ENCODE peak calls at places on chromosomes 1 and 21, in eight cellular contexts. F, A, R, P, V, I, M and E are unnamed samples.

GRCh38 chr1:156895408-156895874 is 1.9 kb downstream of the PEAR1 start:
- DNase-seq in A (no peak), I (no peak), V (no peak), P (no peak), M (no peak), R (no peak), F (no peak), E (no peak)

GRCh38 chr1:56336972-56337371 is 242.4 kb downstream of the PLPP3 start:
- DNase-seq in R (no peak), V (no peak), A (no peak), I (no peak), P (no peak), F (no peak), M (no peak), E (no peak)

GRCh38 chr1:197321821-197322220 is 53.8 kb downstream of the CRB1 start:
- DNase-seq in M (no peak), A (no peak), P (no peak), F (no peak), V (no peak), R (no peak), I (no peak), E (no peak)

GRCh38 chr1:2523891-2524609 is 2.3 kb downstream of the PANK4 start:
- DNase-seq in A (peak; percentile 35), P (no peak), M (no peak), R (no peak), V (no peak), F (no peak), I (no peak), E (no peak)

GRCh38 chr1:234243872-234244271 is 129.4 kb upstream of the COA6 start:
- DNase-seq in P (no peak), V (no peak), R (no peak), F (no peak), M (no peak), I (no peak), A (no peak), E (no peak)

GRCh38 chr1:104987210-104987609 is 1237.5 kb downstream of the AMY1C start:
- DNase-seq in P (no peak), I (no peak), M (no peak), F (no peak), V (no peak), A (no peak), R (no peak), E (no peak)

GRCh38 chr1:94619731-94620130 is 78.2 kb upstream of the F3 start:
- DNase-seq in V (no peak), P (no peak), F (no peak), R (no peak), A (no peak), I (no peak), M (no peak), E (no peak)

GRCh38 chr1:156510709-156511108 is 10.1 kb upstream of the MEF2D start:
- DNase-seq in F (peak; percentile 24), A (peak; percentile 82), P (no peak), V (peak; percentile 79), I (peak; percentile 95), R (peak; percentile 97), M (peak; percentile 94), E (peak; percentile 90)

GRCh38 chr1:174742805-174743653 is 256.7 kb upstream of the CACYBP start:
- DNase-seq in R (no peak), A (no peak), F (no peak), I (no peak), P (no peak), V (no peak), M (no peak), E (no peak)

GRCh38 chr1:111559736-111560279 is 56.4 kb upstream of the ADORA3 start:
- DNase-seq in R (no peak), A (no peak), V (no peak), I (no peak), M (no peak), P (no peak), F (no peak), E (no peak)

GRCh38 chr1:234725177-234726132 is 115.5 kb upstream of the IRF2BP2 start:
- DNase-seq in F (peak; percentile 62), M (no peak), A (no peak), P (no peak), V (peak; percentile 68), R (peak; percentile 80), I (peak; percentile 63), E (peak; percentile 76)

GRCh38 chr1:3211996-3212395 is 143.0 kb downstream of the PRDM16 start:
- DNase-seq in M (no peak), I (no peak), V (no peak), F (no peak), P (no peak), R (no peak), A (no peak), E (no peak)

GRCh38 chr1:58460469-58460868 is 86.1 kb downstream of the OMA1 start:
- DNase-seq in P (no peak), F (no peak), M (no peak), R (no peak), V (no peak), I (no peak), A (no peak), E (no peak)

GRCh38 chr1:156618853-156619581 is at the start of gene HAPLN2:
- DNase-seq in F (peak; percentile 25), A (no peak), V (no peak), I (no peak), M (no peak), P (no peak), R (no peak), E (no peak)

GRCh38 chr1:11563560-11564069 is 84.7 kb downstream of the DISP3 start:
- DNase-seq in F (no peak), V (no peak), A (no peak), R (no peak), P (peak; percentile 59), I (no peak), M (no peak), E (no peak)

GRCh38 chr1:89487972-89488371 is 36.7 kb upstream of the LRRC8B start:
- DNase-seq in I (no peak), A (no peak), V (no peak), R (no peak), P (no peak), F (no peak), M (no peak), E (no peak)

GRCh38 chr21:42373181-42373907 is 7.0 kb upstream of the TFF1 start:
- DNase-seq in A (no peak), M (no peak), R (no peak), P (peak; percentile 52), V (no peak), I (no peak), F (no peak), E (no peak)
- TF ChIP-seq POLR2A in A (no peak), M (no peak), R (no peak), P (no peak), V (no peak), I (no peak), F (no peak), E (no peak)

DNA sequence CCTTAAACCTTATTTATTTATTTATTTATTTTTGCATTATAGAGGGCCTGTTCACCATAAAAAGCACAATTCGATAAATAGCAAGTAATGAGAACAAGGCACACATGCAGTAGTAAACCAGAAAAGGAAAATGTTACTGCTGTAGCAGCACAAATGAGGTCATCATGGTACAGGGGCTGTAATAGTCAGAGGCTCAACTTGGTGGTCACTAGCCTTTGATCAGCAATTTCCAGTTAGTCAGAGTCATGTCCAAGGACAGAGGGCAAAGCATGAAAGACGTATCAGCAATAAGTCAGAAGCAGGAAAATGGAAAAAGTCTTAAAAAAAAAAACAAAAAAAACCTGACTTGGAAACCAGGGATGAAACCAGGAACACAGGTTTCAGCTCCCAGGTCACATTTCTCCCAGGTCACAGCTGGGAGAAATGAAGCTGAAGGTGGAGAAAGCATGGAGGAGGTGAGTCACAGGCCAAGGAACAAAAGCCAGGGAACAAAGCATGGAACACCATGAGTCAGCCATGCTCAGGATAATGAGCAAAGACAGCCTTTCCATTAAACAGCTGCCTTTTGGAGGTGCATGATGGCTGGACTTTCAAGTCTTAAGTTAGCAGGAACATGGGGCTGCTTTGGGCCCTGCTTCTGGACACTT is 556.3 kb downstream of the LTN1 start:
- DNase-seq in P (no peak), R (no peak), I (no peak), V (no peak), A (no peak), F (no peak), M (no peak), E (peak; percentile 81)
- H3K4me1 ChIP-seq in P (no peaks in the 10 kb centered on the region), R (no peaks in the 10 kb centered on the region), I (no peaks in the 10 kb centered on the region), V (no peaks in the 10 kb centered on the region), A (no peaks in the 10 kb centered on the region), F (no peaks in the 10 kb centered on the region), M (no peaks in the 10 kb centered on the region), E (peaks cover 3% of the 10 kb centered on the region)

GRCh38 chr1:146036241-146036989 is 14.9 kb upstream of the HJV start:
- DNase-seq in F (no peak), A (no peak), R (no peak), M (no peak), P (no peak), I (no peak), V (no peak), E (no peak)

GRCh38 chr1:146031476-146031875 is 9.9 kb upstream of the HJV start:
- DNase-seq in A (no peak), I (no peak), M (no peak), F (no peak), P (no peak), R (no peak), V (no peak), E (no peak)

GRCh38 chr1:146036990-146037646 is 15.6 kb upstream of the HJV start:
- DNase-seq in P (peak; percentile 80), I (peak; percentile 76), M (peak; percentile 85), V (peak; percentile 79), R (peak; percentile 70), A (peak; percentile 84), F (peak; percentile 85), E (peak; percentile 90)

GRCh38 chr1:146032613-146033219 is 11.2 kb upstream of the HJV start:
- DNase-seq in M (no peak), R (no peak), F (no peak), A (no peak), P (no peak), I (no peak), V (no peak), E (no peak)

DNA sequence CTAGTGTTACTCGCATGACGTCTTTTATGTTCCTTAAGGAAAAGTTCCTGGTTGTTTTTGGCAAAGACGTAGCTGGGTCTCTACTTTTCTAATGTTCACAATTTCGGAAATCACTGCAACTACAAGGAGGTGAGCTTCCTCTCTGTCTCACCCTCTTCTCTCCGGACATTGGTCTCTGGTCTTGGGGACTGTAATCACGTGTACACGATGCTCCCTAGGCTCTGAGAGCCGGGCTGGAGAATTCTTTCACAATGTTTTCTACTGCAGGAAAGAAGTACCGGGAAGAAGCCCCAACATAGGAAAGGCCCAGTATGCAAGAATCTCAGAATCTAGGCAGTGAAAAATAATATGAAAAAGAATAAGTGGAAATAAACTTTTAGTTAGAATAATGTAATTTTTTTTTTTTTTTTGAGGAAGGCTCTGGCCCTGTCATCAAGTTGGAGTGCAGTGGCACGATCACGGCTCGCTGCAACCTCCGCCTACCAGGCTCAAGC is 13.5 kb upstream of the HJV start:
- DNase-seq in M (no peak), I (no peak), R (no peak), P (no peak), A (no peak), V (no peak), F (no peak), E (no peak)
- TF ChIP-seq POLR2A in M (no peak), I (no peak), R (no peak), P (no peak), A (no peak), V (no peak), F (no peak), E (no peak)

DNA sequence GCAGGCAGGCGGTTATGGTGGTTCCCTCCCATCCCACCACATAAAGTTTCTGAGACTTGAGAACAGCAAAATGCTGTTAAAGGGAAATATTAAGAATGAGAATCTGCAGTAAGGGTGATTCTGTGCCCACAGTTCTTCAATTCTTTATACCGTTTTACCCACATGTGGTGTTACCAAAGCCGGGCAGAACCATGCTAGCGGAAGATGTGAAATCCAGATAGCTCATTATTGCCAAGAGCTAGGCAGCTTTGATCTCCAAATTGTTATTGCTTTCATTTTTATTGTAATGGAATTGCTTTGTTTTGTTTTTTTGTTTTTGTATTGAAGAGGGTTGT is 34.3 kb upstream of the TDRD10 start:
- DNase-seq in F (no peak), R (no peak), P (no peak), I (no peak), M (no peak), V (no peak), A (no peak), E (no peak)
- H3K4me1 ChIP-seq in F (peaks cover 7% of the 10 kb centered on the region), R (no peaks in the 10 kb centered on the region), P (peaks cover 5% of the 10 kb centered on the region), I (no peaks in the 10 kb centered on the region), M (peaks cover 15% of the 10 kb centered on the region), V (peaks cover 51% of the 10 kb centered on the region), A (peaks cover 23% of the 10 kb centered on the region), E (no peaks in the 10 kb centered on the region)